ENCODE peak calls at places on chromosomes 12 and 14, in four cellular contexts. A, L, G and C are unnamed samples.

GRCh38 chr12:53770281-53770680 is 18.5 kb upstream of the CISTR start:
- DNase-seq in A (peak), L (no peak), G (no peak), C (peak)

GRCh38 chr12:11812558-11813421 is 163.3 kb downstream of the ETV6 start:
- DNase-seq in A (peak), L (peak), G (peak), C (no peak)

GRCh38 chr14:75484711-75485429 is 37.4 kb upstream of the BATF start:
- DNase-seq in A (no peak), L (no peak), G (no peak), C (no peak)

GRCh38 chr14:43411841-43412240 is 1095.2 kb downstream of the FSCB start:
- DNase-seq in A (no peak), L (no peak), G (no peak), C (no peak)

GRCh38 chr14:75048101-75048500 is 3.2 kb downstream of the MLH3 start:
- DNase-seq in A (no peak), L (no peak), G (no peak), C (no peak)

GRCh38 chr12:98513379-98514318 is 1.7 kb upstream of the TMPO start:
- DNase-seq in A (no peak), L (no peak), G (no peak), C (no peak)

GRCh38 chr12:31245822-31246469 is 80.0 kb downstream of the SINHCAF start:
- DNase-seq in A (no peak), L (no peak), G (no peak), C (peak)

GRCh38 chr14:75222208-75222701 is 45.8 kb upstream of the TMED10 start:
- DNase-seq in A (peak), L (no peak), G (no peak), C (peak)

GRCh38 chr12:14955876-14956811 is 5.3 kb downstream of the ARHGDIB start:
- DNase-seq in A (no peak), L (no peak), G (no peak), C (no peak)

GRCh38 chr14:104393898-104394605 is 185.5 kb upstream of the C14orf180 start:
- DNase-seq in A (no peak), L (no peak), G (peak), C (no peak)

GRCh38 chr14:105926415-105927093 is 400.2 kb downstream of the TMEM121 start:
- DNase-seq in A (no peak), L (no peak), G (no peak), C (no peak)

GRCh38 chr14:55271572-55272414 is 572 bp downstream of the FBXO34 start:
- DNase-seq in A (peak), L (peak), G (peak), C (peak)

GRCh38 chr12:122948605-122949004 is 17.7 kb downstream of the ABCB9 start:
- DNase-seq in A (no peak), L (no peak), G (no peak), C (no peak)

GRCh38 chr12:122945047-122945592 is 21.1 kb downstream of the ABCB9 start:
- DNase-seq in A (no peak), L (no peak), G (no peak), C (no peak)

GRCh38 chr12:122949405-122949804 is 16.9 kb downstream of the ABCB9 start:
- DNase-seq in A (no peak), L (no peak), G (no peak), C (no peak)

GRCh38 chr12:122946690-122947271 is 19.5 kb downstream of the ABCB9 start:
- DNase-seq in A (peak), L (peak), G (peak), C (peak)

DNA sequence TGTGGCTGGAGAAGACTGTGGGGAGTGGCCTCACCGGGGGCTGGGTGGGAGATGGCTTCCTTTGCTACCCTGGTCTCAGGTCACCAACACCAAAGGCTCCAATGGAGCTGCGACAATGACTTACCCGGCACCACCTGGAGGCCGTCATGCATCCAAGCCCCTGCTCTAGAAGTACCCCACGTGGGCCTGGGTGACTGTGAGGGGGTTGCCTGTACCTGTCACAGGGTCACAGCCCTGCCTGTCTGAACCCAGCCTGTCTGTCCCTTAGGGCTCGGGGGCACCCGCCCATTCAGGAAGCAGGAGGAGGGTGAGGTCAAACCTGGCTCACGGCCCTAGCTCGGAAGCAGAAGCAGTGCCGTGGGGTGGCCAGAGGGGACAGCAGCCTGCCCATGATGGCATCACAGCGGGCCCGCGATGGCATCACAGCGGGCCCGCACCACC is 18.9 kb downstream of the ABCB9 start:
- DNase-seq in A (no peak), L (no peak), G (no peak), C (no peak)
- TF ChIP-seq CTCF in A (no peak), L (peak), G (no peak), C (no peak)

DNA sequence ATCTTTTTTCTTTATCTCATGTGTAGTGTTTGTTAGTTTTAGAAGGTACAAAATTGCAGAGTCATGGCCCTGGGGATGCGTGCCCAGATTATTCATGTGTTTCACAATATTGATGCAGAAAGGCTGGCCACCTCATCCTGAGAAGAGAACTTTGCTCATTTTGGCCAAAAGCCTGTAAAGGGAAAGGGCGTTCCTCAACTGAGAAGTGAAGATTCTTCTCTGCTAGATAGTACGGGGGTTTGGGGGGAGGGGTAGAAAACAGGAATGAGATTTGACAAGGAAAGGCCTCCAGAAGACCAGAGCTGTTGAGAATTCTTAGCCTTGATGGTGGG is 1.7 kb downstream of the MGST1 start:
- DNase-seq in A (peak), L (peak), G (no peak), C (peak)
- H3K27ac ChIP-seq in A (peak), L (peak), G (peak), C (peak)

GRCh38 chr12:65490193-65490592 is 211.7 kb downstream of the MSRB3 start:
- DNase-seq in A (peak), L (no peak), G (no peak), C (no peak)

GRCh38 chr12:65492997-65493892 is 214.8 kb downstream of the MSRB3 start:
- DNase-seq in A (peak), L (no peak), G (no peak), C (no peak)

DNA sequence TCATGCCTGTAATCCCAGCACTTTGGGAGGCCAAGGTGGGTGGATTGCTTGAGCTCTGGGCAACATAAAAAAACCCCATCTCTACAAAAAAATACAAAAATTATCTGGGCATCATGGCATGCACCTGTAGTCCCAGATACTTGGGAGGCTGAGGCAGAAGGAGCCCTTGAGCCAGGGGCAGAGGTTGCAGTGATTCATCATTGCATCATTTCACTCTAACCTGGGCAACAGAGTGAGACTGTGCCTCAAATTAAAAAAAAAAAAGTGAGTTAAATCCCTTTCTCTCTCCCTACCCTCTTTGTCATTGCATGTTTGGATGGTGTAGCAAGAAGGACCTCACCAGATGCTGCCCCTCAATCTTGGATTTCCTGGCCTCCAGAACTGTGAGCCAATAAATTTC is 209.2 kb downstream of the MSRB3 start:
- DNase-seq in A (no peak), L (no peak), G (no peak), C (no peak)
- TF ChIP-seq CTCF in A (no peak), L (no peak), G (no peak), C (no peak)

GRCh38 chr12:121711925-121712461 is 559 bp upstream of the TMEM120B start:
- DNase-seq in A (peak), L (peak), G (no peak), C (no peak)

GRCh38 chr12:121712462-121713256 is at the start of gene TMEM120B:
- DNase-seq in A (peak), L (peak), G (peak), C (peak)

GRCh38 chr12:121708313-121709063 is 4.1 kb upstream of the TMEM120B start:
- DNase-seq in A (no peak), L (no peak), G (no peak), C (no peak)

GRCh38 chr12:121705514-121705913 is 7.0 kb upstream of the TMEM120B start:
- DNase-seq in A (no peak), L (no peak), G (no peak), C (no peak)

DNA sequence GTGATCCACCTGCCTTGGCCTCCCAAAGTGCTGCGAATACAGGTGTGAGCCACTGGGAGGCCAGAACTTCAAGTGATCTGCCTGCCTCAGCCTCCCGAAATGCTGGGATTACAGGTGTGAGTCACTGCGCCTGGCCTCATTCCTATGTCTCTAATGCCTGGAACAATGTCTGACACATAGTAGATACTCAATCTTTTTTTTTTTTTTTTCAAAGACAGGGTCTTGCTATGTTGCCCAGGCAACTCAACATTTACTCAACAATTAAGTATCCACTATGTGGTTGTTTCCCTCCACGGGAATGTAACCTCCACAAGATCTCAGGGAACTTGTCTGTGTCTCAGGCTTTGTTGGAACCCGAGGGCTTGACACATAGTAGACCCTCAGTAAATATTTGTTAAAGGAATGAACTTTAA is 3.1 kb upstream of the TMEM120B start:
- DNase-seq in A (peak), L (no peak), G (no peak), C (no peak)
- H3K27ac ChIP-seq in A (no peak), L (no peak), G (no peak), C (peak)

GRCh38 chr12:42587564-42588307 is 1.8 kb downstream of the PRICKLE1 start:
- DNase-seq in A (no peak), L (no peak), G (no peak), C (no peak)

GRCh38 chr12:42588308-42588836 is 1.2 kb downstream of the PRICKLE1 start:
- DNase-seq in A (no peak), L (no peak), G (no peak), C (no peak)

GRCh38 chr12:42589465-42590323 is at the start of gene PRICKLE1:
- DNase-seq in A (peak), L (no peak), G (peak), C (peak)

GRCh38 chr12:42588981-42589464 is 523 bp downstream of the PRICKLE1 start:
- DNase-seq in A (no peak), L (no peak), G (no peak), C (peak)

DNA sequence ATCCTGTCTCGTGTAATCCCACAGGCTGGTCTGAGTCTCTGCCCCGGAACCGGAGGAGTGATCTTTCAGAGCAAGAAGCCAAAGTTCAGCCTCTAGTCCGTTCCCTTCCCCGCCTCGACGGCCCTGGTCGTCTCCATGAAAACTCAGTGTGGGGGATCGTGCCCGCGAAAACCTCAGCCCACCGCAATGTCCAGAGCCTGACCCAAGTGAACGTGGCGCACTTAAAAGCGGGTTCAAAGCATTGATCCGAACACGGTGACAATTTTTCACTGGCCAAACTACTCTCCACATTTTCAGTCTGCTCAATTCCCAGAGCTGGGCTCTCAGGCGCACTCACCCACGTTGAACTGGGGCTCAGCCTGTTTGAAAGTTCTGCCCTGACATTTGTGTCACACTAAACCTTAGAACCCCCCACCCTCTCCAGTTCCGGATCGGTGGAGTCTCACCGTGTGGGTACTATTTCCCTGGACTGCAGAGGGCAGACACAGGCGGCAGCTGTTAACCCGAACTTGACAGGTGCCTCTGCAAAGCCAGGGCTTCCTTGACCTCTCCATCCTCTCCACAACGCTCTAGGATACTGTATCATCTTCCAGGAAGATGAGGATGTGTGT is 883 bp upstream of the PRICKLE1 start:
- DNase-seq in A (peak), L (no peak), G (peak), C (no peak)
- TF ChIP-seq CTCF in A (peak), L (no peak), G (no peak), C (no peak)

GRCh38 chr12:91133871-91134270 is 22.6 kb upstream of the LUM start:
- DNase-seq in A (peak), L (no peak), G (no peak), C (no peak)
- H3K27ac ChIP-seq in A (peak), L (no peak), G (no peak), C (no peak)

GRCh38 chr14:50355692-50356091 is 41.0 kb downstream of the CDKL1 start:
- DNase-seq in A (no peak), L (no peak), G (no peak), C (no peak)
- TF ChIP-seq CTCF in A (no peak), L (no peak), G (no peak), C (no peak)